ENCODE peak calls at places on chromosomes 3 and 15, in nine cellular contexts. One of them, this sample, is unnamed.

GRCh38 chr15:63494406-63494805 is 10.0 kb upstream of the USP3 start:
- DNase-seq in ovary: no peak
- DNase-seq in stromal cell of bone marrow: no peak
- DNase-seq in CD8-positive, alpha-beta memory T cell: no peak
- DNase-seq in activated naive CD8-positive, alpha-beta T cell treated with anti-CD3 and anti-CD28 coated beads for 36 hours: peak; percentile 28
- DNase-seq in GM04504: no peak
- DNase-seq in endothelial cell: no peak
- DNase-seq in tibial nerve: no peak
- DNase-seq in uterus: no peak
- DNase-seq in this sample: no peak

GRCh38 chr3:99543796-99544195 is 94.6 kb upstream of the COL8A1 start:
- DNase-seq in ovary: no peak
- DNase-seq in stromal cell of bone marrow: no peak
- DNase-seq in CD8-positive, alpha-beta memory T cell: no peak
- DNase-seq in activated naive CD8-positive, alpha-beta T cell treated with anti-CD3 and anti-CD28 coated beads for 36 hours: no peak
- DNase-seq in GM04504: no peak
- DNase-seq in endothelial cell: no peak
- DNase-seq in tibial nerve: no peak
- DNase-seq in uterus: no peak
- DNase-seq in this sample: no peak

GRCh38 chr3:98930413-98930812 is 28.9 kb upstream of the DCBLD2 start:
- DNase-seq in ovary: no peak
- DNase-seq in stromal cell of bone marrow: no peak
- DNase-seq in CD8-positive, alpha-beta memory T cell: no peak
- DNase-seq in activated naive CD8-positive, alpha-beta T cell treated with anti-CD3 and anti-CD28 coated beads for 36 hours: no peak
- DNase-seq in GM04504: no peak
- DNase-seq in endothelial cell: no peak
- DNase-seq in tibial nerve: no peak
- DNase-seq in uterus: no peak
- DNase-seq in this sample: no peak

GRCh38 chr3:195102609-195103467 is 168.1 kb downstream of the XXYLT1 start:
- DNase-seq in ovary: peak; percentile 39
- DNase-seq in stromal cell of bone marrow: peak; percentile 91
- DNase-seq in CD8-positive, alpha-beta memory T cell: peak; percentile 26
- DNase-seq in activated naive CD8-positive, alpha-beta T cell treated with anti-CD3 and anti-CD28 coated beads for 36 hours: no peak
- DNase-seq in GM04504: peak; percentile 91
- DNase-seq in endothelial cell: no peak
- DNase-seq in tibial nerve: peak; percentile 24
- DNase-seq in uterus: peak; percentile 79
- DNase-seq in this sample: no peak

GRCh38 chr15:34737379-34737928 is 17.3 kb downstream of the GJD2 start:
- DNase-seq in ovary: no peak
- DNase-seq in stromal cell of bone marrow: no peak
- DNase-seq in CD8-positive, alpha-beta memory T cell: no peak
- DNase-seq in activated naive CD8-positive, alpha-beta T cell treated with anti-CD3 and anti-CD28 coated beads for 36 hours: no peak
- DNase-seq in GM04504: peak; percentile 29
- DNase-seq in endothelial cell: no peak
- DNase-seq in tibial nerve: no peak
- DNase-seq in uterus: no peak
- DNase-seq in this sample: no peak

GRCh38 chr15:45320581-45320980 is 57.8 kb downstream of the GATM start:
- DNase-seq in ovary: no peak
- DNase-seq in stromal cell of bone marrow: no peak
- DNase-seq in CD8-positive, alpha-beta memory T cell: no peak
- DNase-seq in activated naive CD8-positive, alpha-beta T cell treated with anti-CD3 and anti-CD28 coated beads for 36 hours: no peak
- DNase-seq in GM04504: no peak
- DNase-seq in endothelial cell: no peak
- DNase-seq in tibial nerve: no peak
- DNase-seq in uterus: no peak
- DNase-seq in this sample: no peak

GRCh38 chr3:53554559-53555511 is 60.4 kb downstream of the CACNA1D start:
- DNase-seq in ovary: no peak
- DNase-seq in stromal cell of bone marrow: no peak
- DNase-seq in CD8-positive, alpha-beta memory T cell: no peak
- DNase-seq in activated naive CD8-positive, alpha-beta T cell treated with anti-CD3 and anti-CD28 coated beads for 36 hours: peak; percentile 43
- DNase-seq in GM04504: no peak
- DNase-seq in endothelial cell: no peak
- DNase-seq in tibial nerve: no peak
- DNase-seq in uterus: no peak
- DNase-seq in this sample: no peak

GRCh38 chr3:110533089-110533488 is 538.5 kb upstream of the NECTIN3 start:
- DNase-seq in ovary: no peak
- DNase-seq in stromal cell of bone marrow: peak; percentile 12
- DNase-seq in CD8-positive, alpha-beta memory T cell: no peak
- DNase-seq in activated naive CD8-positive, alpha-beta T cell treated with anti-CD3 and anti-CD28 coated beads for 36 hours: no peak
- DNase-seq in GM04504: peak; percentile 7
- DNase-seq in endothelial cell: no peak
- DNase-seq in tibial nerve: no peak
- DNase-seq in uterus: no peak
- DNase-seq in this sample: no peak

GRCh38 chr3:151903501-151903991 is 30.1 kb downstream of the SUCNR1 start:
- DNase-seq in ovary: peak; percentile 47
- DNase-seq in stromal cell of bone marrow: no peak
- DNase-seq in CD8-positive, alpha-beta memory T cell: no peak
- DNase-seq in activated naive CD8-positive, alpha-beta T cell treated with anti-CD3 and anti-CD28 coated beads for 36 hours: no peak
- DNase-seq in GM04504: no peak
- DNase-seq in endothelial cell: no peak
- DNase-seq in tibial nerve: no peak
- DNase-seq in uterus: no peak
- DNase-seq in this sample: no peak

GRCh38 chr15:77419050-77419835 is 661 bp downstream of the PEAK1 start:
- DNase-seq in ovary: peak; percentile 52
- DNase-seq in stromal cell of bone marrow: no peak
- DNase-seq in CD8-positive, alpha-beta memory T cell: peak; percentile 58
- DNase-seq in activated naive CD8-positive, alpha-beta T cell treated with anti-CD3 and anti-CD28 coated beads for 36 hours: peak; percentile 70
- DNase-seq in GM04504: no peak
- DNase-seq in endothelial cell: peak; percentile 35
- DNase-seq in tibial nerve: peak; percentile 10
- DNase-seq in uterus: peak; percentile 36
- DNase-seq in this sample: peak; percentile 67

GRCh38 chr3:129575987-129576364 is 30.5 kb downstream of the PLXND1 start:
- DNase-seq in ovary: no peak
- DNase-seq in stromal cell of bone marrow: no peak
- DNase-seq in CD8-positive, alpha-beta memory T cell: no peak
- DNase-seq in activated naive CD8-positive, alpha-beta T cell treated with anti-CD3 and anti-CD28 coated beads for 36 hours: no peak
- DNase-seq in GM04504: no peak
- DNase-seq in endothelial cell: no peak
- DNase-seq in tibial nerve: no peak
- DNase-seq in uterus: no peak
- DNase-seq in this sample: no peak

GRCh38 chr3:25441234-25441856 is 13.3 kb downstream of the RARB start:
- DNase-seq in ovary: no peak
- DNase-seq in stromal cell of bone marrow: no peak
- DNase-seq in CD8-positive, alpha-beta memory T cell: no peak
- DNase-seq in activated naive CD8-positive, alpha-beta T cell treated with anti-CD3 and anti-CD28 coated beads for 36 hours: peak; percentile 8
- DNase-seq in GM04504: no peak
- DNase-seq in endothelial cell: no peak
- DNase-seq in tibial nerve: no peak
- DNase-seq in uterus: no peak
- DNase-seq in this sample: no peak

GRCh38 chr15:76730262-76730661 is 174.9 kb downstream of the SCAPER start:
- DNase-seq in ovary: no peak
- DNase-seq in stromal cell of bone marrow: peak; percentile 45
- DNase-seq in CD8-positive, alpha-beta memory T cell: no peak
- DNase-seq in activated naive CD8-positive, alpha-beta T cell treated with anti-CD3 and anti-CD28 coated beads for 36 hours: no peak
- DNase-seq in GM04504: peak; percentile 1
- DNase-seq in endothelial cell: no peak
- DNase-seq in tibial nerve: no peak
- DNase-seq in uterus: no peak
- DNase-seq in this sample: no peak

GRCh38 chr3:30810617-30811016 is 83.8 kb downstream of the GADL1 start:
- DNase-seq in ovary: no peak
- DNase-seq in stromal cell of bone marrow: no peak
- DNase-seq in CD8-positive, alpha-beta memory T cell: no peak
- DNase-seq in activated naive CD8-positive, alpha-beta T cell treated with anti-CD3 and anti-CD28 coated beads for 36 hours: no peak
- DNase-seq in GM04504: no peak
- DNase-seq in endothelial cell: no peak
- DNase-seq in tibial nerve: no peak
- DNase-seq in uterus: peak; percentile 12
- DNase-seq in this sample: no peak